ENCODE peak calls at places on chromosomes 16 and 17, in four cellular contexts. O is BE2C, G is mesothelial cell of epicardium, D is DND-41. T is an unnamed sample.

GRCh38 chr17:7019839-7020519 is 2.9 kb upstream of the BCL6B start:
- DNase-seq in D (no peak), O (peak; percentile 64), G (no peak), T (no peak)

GRCh38 chr17:5533486-5534315 is 47.3 kb downstream of the MIS12 start:
- DNase-seq in O (no peak), D (no peak), G (no peak), T (no peak)

GRCh38 chr17:7856081-7856791 is 1.1 kb downstream of the NAA38 start:
- DNase-seq in D (peak; percentile 16), O (no peak), G (no peak), T (peak; percentile 57)

GRCh38 chr16:81443688-81444447 is 740 bp upstream of the CMIP start:
- DNase-seq in O (no peak), G (peak; percentile 59), D (no peak), T (peak; percentile 20)

GRCh38 chr17:79732804-79733691 is 2.3 kb downstream of the ENPP7 start:
- DNase-seq in D (peak; percentile 46), O (no peak), G (no peak), T (peak; percentile 26)

GRCh38 chr17:57913576-57914273 is 41.5 kb downstream of the CUEDC1 start:
- DNase-seq in D (no peak), G (no peak), O (no peak), T (no peak)

GRCh38 chr16:27795992-27796614 is 246.2 kb downstream of the KATNIP start:
- DNase-seq in G (peak; percentile 81), D (peak; percentile 63), O (no peak), T (peak; percentile 54)

GRCh38 chr16:88569614-88569984 is 604 bp upstream of the ZC3H18 start:
- DNase-seq in G (peak; percentile 42), D (no peak), O (no peak), T (no peak)

GRCh38 chr16:13390093-13390985 is 488.9 kb downstream of the SHISA9 start:
- DNase-seq in D (no peak), G (no peak), O (no peak), T (no peak)

GRCh38 chr17:19262650-19263620 is 25.8 kb downstream of the EPN2 start:
- DNase-seq in G (no peak), O (no peak), D (no peak), T (no peak)

GRCh38 chr16:3520398-3520797 is 19.6 kb downstream of the CLUAP1 start:
- DNase-seq in D (no peak), G (no peak), O (no peak), T (no peak)

GRCh38 chr16:71289732-71290062 is 495 bp upstream of the CMTR2 start:
- DNase-seq in O (no peak), D (no peak), G (no peak), T (no peak)

GRCh38 chr17:72691017-72691416 is 401.5 kb downstream of the SLC39A11 start:
- DNase-seq in D (no peak), O (no peak), G (no peak), T (no peak)

DNA sequence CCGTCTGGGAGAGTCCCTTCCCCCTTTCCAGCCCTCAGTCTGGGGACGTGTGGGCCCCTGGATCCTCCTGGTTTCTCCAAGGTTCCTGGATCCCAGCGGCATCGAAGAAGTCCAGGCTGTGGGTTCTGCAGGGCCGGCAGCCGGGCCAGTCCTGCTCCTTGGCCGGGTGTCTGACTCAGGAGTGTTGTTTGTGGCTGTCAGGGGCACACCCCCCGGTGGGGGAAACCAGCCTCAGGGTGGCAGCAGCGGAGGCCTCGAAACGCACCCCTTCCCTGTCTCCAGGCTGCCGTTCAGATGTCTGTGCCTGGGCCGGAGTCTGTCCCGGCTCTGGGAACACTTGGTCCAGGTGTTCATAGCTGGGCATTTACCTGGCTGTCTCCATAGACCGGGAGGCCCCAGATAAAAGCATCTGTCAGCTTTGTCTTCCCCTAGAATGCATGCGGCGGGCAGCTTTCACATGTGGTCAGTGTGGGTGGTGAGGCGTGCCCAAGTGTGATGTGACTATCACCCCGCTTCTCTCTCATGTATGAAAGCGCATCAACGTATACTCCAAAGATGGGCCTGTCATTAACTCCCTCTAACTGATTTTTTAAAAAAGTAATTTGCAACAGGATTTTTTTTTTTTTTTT is 3.6 kb upstream of the RAP1GAP2 start:
- DNase-seq in D (no peak), G (no peak), O (no peak), T (peak; percentile 89)
- TF ChIP-seq CTCF in D (no peak), G (no peak), O (no peak), T (no peak)

GRCh38 chr17:63113167-63113566 is 147.1 kb downstream of the TANC2 start:
- DNase-seq in G (no peak), D (no peak), O (no peak), T (no peak)
- TF ChIP-seq CTCF in G (no peak), D (peak; percentile 35), O (peak; percentile 36), T (no peak)

GRCh38 chr16:77955127-77955526 is 67.2 kb upstream of the CLEC3A start:
- DNase-seq in O (no peak), G (no peak), D (no peak), T (no peak)
- TF ChIP-seq CTCF in O (no peak), G (no peak), D (no peak), T (no peak)

GRCh38 chr17:56260421-56260820 is 107.1 kb downstream of the ANKFN1 start:
- DNase-seq in D (no peak), O (no peak), G (no peak), T (no peak)

GRCh38 chr17:56262854-56263253 is 109.6 kb downstream of the ANKFN1 start:
- DNase-seq in O (no peak), G (no peak), D (no peak), T (no peak)

GRCh38 chr17:56257075-56257474 is 103.8 kb downstream of the ANKFN1 start:
- DNase-seq in D (no peak), O (no peak), G (no peak), T (no peak)
- TF ChIP-seq CTCF in D (no peak), O (no peak), G (no peak), T (no peak)

GRCh38 chr16:30369938-30370443 is 303 bp downstream of the TBC1D10B start:
- DNase-seq in O (no peak), D (no peak), G (no peak), T (no peak)
- TF ChIP-seq CTCF in O (no peak), D (peak; percentile 36), G (no peak), T (no peak)

DNA sequence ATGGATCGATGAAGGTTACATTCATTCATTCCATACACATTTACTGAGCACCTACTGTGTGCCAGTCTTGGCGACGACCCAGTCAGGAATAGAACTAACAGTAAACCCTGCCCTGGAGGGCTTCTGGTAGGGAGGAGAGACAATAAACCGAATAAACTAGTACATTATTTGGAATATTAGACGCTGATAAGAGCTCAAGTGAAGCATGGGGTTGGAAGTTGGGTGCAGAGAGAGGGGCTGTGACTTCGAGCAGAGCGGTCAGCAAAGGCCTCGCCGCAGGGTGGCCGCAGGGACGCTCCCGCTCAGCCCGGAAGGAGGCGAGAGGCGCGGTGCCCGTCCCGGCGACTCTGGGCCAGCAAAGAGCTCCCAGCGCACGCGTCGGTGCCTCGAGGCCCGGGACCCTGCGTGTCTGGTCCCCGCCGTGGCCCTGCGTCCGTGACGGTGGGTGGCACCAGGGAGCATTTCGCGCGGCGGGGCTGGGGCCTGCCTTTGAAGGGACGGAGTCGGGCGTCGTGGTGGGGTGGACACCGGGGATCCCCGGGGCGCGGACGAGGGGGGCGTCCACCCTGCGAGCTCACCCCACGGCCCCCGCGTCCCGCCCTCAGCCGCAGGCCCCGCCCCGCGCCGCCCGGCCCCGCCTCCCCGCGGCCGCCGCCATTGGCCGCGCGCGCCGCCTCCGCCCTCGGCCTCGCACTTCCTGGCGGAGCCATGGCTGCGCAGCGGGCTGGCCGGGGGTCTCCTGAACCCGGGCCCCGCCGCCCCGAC is at the start of gene KLHL36:
- DNase-seq in G (peak; percentile 72), D (peak; percentile 67), O (peak; percentile 62), T (peak; percentile 67)
- TF ChIP-seq CTCF in G (no peak), D (no peak), O (no peak), T (no peak)

GRCh38 chr16:87006789-87007745 is 310.1 kb downstream of the C16orf95 start:
- DNase-seq in D (no peak), O (no peak), G (no peak), T (no peak)
- TF ChIP-seq CTCF in D (no peak), O (no peak), G (no peak), T (no peak)

T was measured in activated CD8-positive, alpha-beta T cell treated with anti-CD3 and anti-CD28 coated beads for 36 hours.